ENCODE peak calls at places on chromosome 22, in four cellular contexts. One of them, this sample, is unnamed.

GRCh38 chr22:30286331-30286730 is 3.0 kb downstream of the CASTOR1 start:
- DNase-seq in fibroblast of mammary gland: no peak
- DNase-seq in pancreas: no peak
- DNase-seq in T-helper 17 cell: no peak
- DNase-seq in this sample: no peak

GRCh38 chr22:43434601-43435311 is 22.9 kb downstream of the MPPED1 start:
- DNase-seq in fibroblast of mammary gland: no peak
- DNase-seq in T-helper 17 cell: no peak
- DNase-seq in pancreas: no peak
- DNase-seq in this sample: no peak

GRCh38 chr22:32985899-32986772 is 72.0 kb downstream of the SYN3 start:
- DNase-seq in fibroblast of mammary gland: peak
- DNase-seq in pancreas: peak
- DNase-seq in T-helper 17 cell: peak
- DNase-seq in this sample: peak

GRCh38 chr22:37300551-37301017 is 18.3 kb downstream of the CYTH4 start:
- DNase-seq in T-helper 17 cell: no peak
- DNase-seq in fibroblast of mammary gland: no peak
- DNase-seq in pancreas: no peak
- DNase-seq in this sample: no peak

GRCh38 chr22:37254867-37255233 is 10.8 kb upstream of the RAC2 start:
- DNase-seq in fibroblast of mammary gland: no peak
- DNase-seq in pancreas: no peak
- DNase-seq in T-helper 17 cell: no peak
- DNase-seq in this sample: no peak

GRCh38 chr22:32564170-32565001 is 89.8 kb downstream of the FBXO7 start:
- DNase-seq in T-helper 17 cell: no peak
- DNase-seq in pancreas: no peak
- DNase-seq in fibroblast of mammary gland: peak
- DNase-seq in this sample: no peak

GRCh38 chr22:27800250-27801131 is 1.1 kb downstream of the MN1 start:
- DNase-seq in T-helper 17 cell: no peak
- DNase-seq in pancreas: no peak
- DNase-seq in fibroblast of mammary gland: no peak
- DNase-seq in this sample: no peak

GRCh38 chr22:31085493-31085824 is 4.3 kb downstream of the SMTN start:
- DNase-seq in pancreas: peak
- DNase-seq in T-helper 17 cell: no peak
- DNase-seq in fibroblast of mammary gland: no peak
- DNase-seq in this sample: peak

GRCh38 chr22:22030493-22031182 is 48.1 kb upstream of the TOP3B start:
- DNase-seq in T-helper 17 cell: no peak
- DNase-seq in pancreas: no peak
- DNase-seq in fibroblast of mammary gland: no peak
- DNase-seq in this sample: no peak

GRCh38 chr22:38828191-38828590 is 15.6 kb downstream of the NPTXR start:
- DNase-seq in fibroblast of mammary gland: no peak
- DNase-seq in T-helper 17 cell: no peak
- DNase-seq in pancreas: no peak
- DNase-seq in this sample: no peak

GRCh38 chr22:44409691-44410316 is 88.2 kb downstream of the RTL6 start:
- DNase-seq in fibroblast of mammary gland: no peak
- DNase-seq in T-helper 17 cell: no peak
- DNase-seq in pancreas: no peak
- DNase-seq in this sample: peak

GRCh38 chr22:21951931-21952465 is 650 bp downstream of the PPM1F start:
- DNase-seq in T-helper 17 cell: no peak
- DNase-seq in pancreas: peak
- DNase-seq in fibroblast of mammary gland: peak
- DNase-seq in this sample: no peak

GRCh38 chr22:50218996-50219727 is 18.4 kb downstream of the SELENOO start:
- DNase-seq in pancreas: peak
- DNase-seq in fibroblast of mammary gland: peak
- DNase-seq in T-helper 17 cell: no peak
- DNase-seq in this sample: peak

GRCh38 chr22:43158778-43159483 is 7.6 kb downstream of the TSPO start:
- DNase-seq in fibroblast of mammary gland: no peak
- DNase-seq in pancreas: no peak
- DNase-seq in T-helper 17 cell: no peak
- DNase-seq in this sample: no peak

GRCh38 chr22:49007013-49007653 is 820.5 kb downstream of the BRD1 start:
- DNase-seq in T-helper 17 cell: no peak
- DNase-seq in fibroblast of mammary gland: no peak
- DNase-seq in pancreas: no peak
- DNase-seq in this sample: no peak

GRCh38 chr22:45164217-45165123 is 745 bp downstream of the NUP50 start:
- DNase-seq in T-helper 17 cell: peak
- DNase-seq in fibroblast of mammary gland: peak
- DNase-seq in pancreas: peak
- DNase-seq in this sample: no peak

GRCh38 chr22:27299181-27300085 is 502.1 kb downstream of the MN1 start:
- DNase-seq in pancreas: no peak
- DNase-seq in fibroblast of mammary gland: no peak
- DNase-seq in T-helper 17 cell: no peak
- DNase-seq in this sample: no peak

GRCh38 chr22:37062657-37063381 is 11.3 kb downstream of the KCTD17 start:
- DNase-seq in fibroblast of mammary gland: no peak
- DNase-seq in T-helper 17 cell: no peak
- DNase-seq in pancreas: no peak
- DNase-seq in this sample: no peak

GRCh38 chr22:50089231-50090140 is at the start of gene MOV10L1:
- DNase-seq in fibroblast of mammary gland: peak
- DNase-seq in T-helper 17 cell: no peak
- DNase-seq in pancreas: peak
- DNase-seq in this sample: no peak

GRCh38 chr22:49513358-49513851 is 314.3 kb downstream of the BRD1 start:
- DNase-seq in T-helper 17 cell: no peak
- DNase-seq in fibroblast of mammary gland: no peak
- DNase-seq in pancreas: no peak
- DNase-seq in this sample: no peak

GRCh38 chr22:38186429-38186828 is 4.8 kb upstream of the PLA2G6 start:
- DNase-seq in T-helper 17 cell: no peak
- DNase-seq in fibroblast of mammary gland: no peak
- DNase-seq in pancreas: no peak
- DNase-seq in this sample: no peak

GRCh38 chr22:44309137-44309536 is 3.6 kb downstream of the SHISAL1 start:
- DNase-seq in T-helper 17 cell: no peak
- DNase-seq in pancreas: no peak
- DNase-seq in fibroblast of mammary gland: peak
- DNase-seq in this sample: no peak

GRCh38 chr22:42347281-42347824 is 76.9 kb upstream of the TCF20 start:
- DNase-seq in T-helper 17 cell: no peak
- DNase-seq in fibroblast of mammary gland: no peak
- DNase-seq in pancreas: no peak
- DNase-seq in this sample: no peak

GRCh38 chr22:43262990-43263644 is 76.2 kb upstream of the TTLL12 start:
- DNase-seq in fibroblast of mammary gland: no peak
- DNase-seq in T-helper 17 cell: peak
- DNase-seq in pancreas: no peak
- DNase-seq in this sample: no peak

GRCh38 chr22:36901411-36902142 is 11.9 kb upstream of the CSF2RB start:
- DNase-seq in pancreas: no peak
- DNase-seq in T-helper 17 cell: no peak
- DNase-seq in fibroblast of mammary gland: no peak
- DNase-seq in this sample: no peak

GRCh38 chr22:23888615-23889401 is 5.4 kb upstream of the MIF start:
- DNase-seq in fibroblast of mammary gland: peak
- DNase-seq in T-helper 17 cell: no peak
- DNase-seq in pancreas: no peak
- DNase-seq in this sample: no peak

GRCh38 chr22:49677495-49677889 is 150.2 kb downstream of the BRD1 start:
- DNase-seq in pancreas: no peak
- DNase-seq in T-helper 17 cell: no peak
- DNase-seq in fibroblast of mammary gland: no peak
- DNase-seq in this sample: no peak

GRCh38 chr22:45576273-45576625 is 73.6 kb downstream of the FBLN1 start:
- DNase-seq in fibroblast of mammary gland: no peak
- DNase-seq in pancreas: no peak
- DNase-seq in T-helper 17 cell: no peak
- DNase-seq in this sample: no peak

GRCh38 chr22:30806391-30806861 is 111.8 kb downstream of the OSBP2 start:
- DNase-seq in fibroblast of mammary gland: peak
- DNase-seq in T-helper 17 cell: no peak
- DNase-seq in pancreas: no peak
- DNase-seq in this sample: no peak

GRCh38 chr22:39396156-39396796 is 3.3 kb upstream of the TAB1 start:
- DNase-seq in T-helper 17 cell: no peak
- DNase-seq in pancreas: no peak
- DNase-seq in fibroblast of mammary gland: no peak
- DNase-seq in this sample: no peak

GRCh38 chr22:17483670-17484372 is 79.5 kb upstream of the SLC25A18 start:
- DNase-seq in T-helper 17 cell: no peak
- DNase-seq in fibroblast of mammary gland: no peak
- DNase-seq in pancreas: no peak
- DNase-seq in this sample: no peak

GRCh38 chr22:25085156-25085555 is 114.5 kb upstream of the CRYBB3 start:
- DNase-seq in pancreas: no peak
- DNase-seq in T-helper 17 cell: no peak
- DNase-seq in fibroblast of mammary gland: no peak
- DNase-seq in this sample: no peak

GRCh38 chr22:42188808-42189447 is 58.3 kb upstream of the CYP2D6 start:
- DNase-seq in T-helper 17 cell: no peak
- DNase-seq in pancreas: no peak
- DNase-seq in fibroblast of mammary gland: no peak
- DNase-seq in this sample: no peak

GRCh38 chr22:38110863-38111852 is 674 bp upstream of the BAIAP2L2 start:
- DNase-seq in pancreas: no peak
- DNase-seq in fibroblast of mammary gland: no peak
- DNase-seq in T-helper 17 cell: no peak
- DNase-seq in this sample: no peak

GRCh38 chr22:49971232-49972162 is 10.9 kb downstream of the PIM3 start:
- DNase-seq in pancreas: peak
- DNase-seq in fibroblast of mammary gland: peak
- DNase-seq in T-helper 17 cell: no peak
- DNase-seq in this sample: peak

GRCh38 chr22:33381531-33382406 is 323.6 kb upstream of the SYN3 start:
- DNase-seq in fibroblast of mammary gland: no peak
- DNase-seq in pancreas: no peak
- DNase-seq in T-helper 17 cell: no peak
- DNase-seq in this sample: no peak

GRCh38 chr22:19097518-19097917 is 24.7 kb downstream of the DGCR2 start:
- DNase-seq in T-helper 17 cell: no peak
- DNase-seq in pancreas: peak
- DNase-seq in fibroblast of mammary gland: no peak
- DNase-seq in this sample: no peak

GRCh38 chr22:17121235-17122195 is at the start of gene TMEM121B:
- DNase-seq in T-helper 17 cell: no peak
- DNase-seq in fibroblast of mammary gland: peak
- DNase-seq in pancreas: peak
- DNase-seq in this sample: peak

GRCh38 chr22:33221566-33221965 is 163.4 kb upstream of the SYN3 start:
- DNase-seq in fibroblast of mammary gland: peak
- DNase-seq in pancreas: no peak
- DNase-seq in T-helper 17 cell: no peak
- DNase-seq in this sample: no peak